ENCODE peak calls at places on chromosomes 11 and 22, in four cellular contexts. One of them, this sample, is unnamed.

GRCh38 chr11:110158317-110159200 is 65.4 kb downstream of the ZC3H12C start:
- DNase-seq in GM12878: no peak
- DNase-seq in HepG2: no peak
- DNase-seq in K562: no peak
- DNase-seq in this sample: no peak

GRCh38 chr11:3057069-3057963 is at the start of gene CARS1:
- DNase-seq in GM12878: peak
- DNase-seq in HepG2: peak
- DNase-seq in K562: peak
- DNase-seq in this sample: peak

GRCh38 chr22:39468487-39469325 is 11.9 kb downstream of the MGAT3 start:
- DNase-seq in GM12878: no peak
- DNase-seq in HepG2: no peak
- DNase-seq in K562: no peak
- DNase-seq in this sample: no peak

GRCh38 chr11:45732343-45732742 is 66.9 kb upstream of the CHST1 start:
- DNase-seq in GM12878: no peak
- DNase-seq in HepG2: no peak
- DNase-seq in K562: no peak
- DNase-seq in this sample: no peak

GRCh38 chr11:64787526-64788320 is 9.4 kb upstream of the SF1 start:
- DNase-seq in GM12878: no peak
- DNase-seq in HepG2: peak
- DNase-seq in K562: peak
- DNase-seq in this sample: peak

GRCh38 chr22:37906364-37907008 is 389 bp downstream of the MICALL1 start:
- DNase-seq in GM12878: no peak
- DNase-seq in HepG2: no peak
- DNase-seq in K562: peak
- DNase-seq in this sample: peak

GRCh38 chr22:31286360-31287255 is 5.7 kb downstream of the PIK3IP1 start:
- DNase-seq in GM12878: no peak
- DNase-seq in HepG2: no peak
- DNase-seq in K562: no peak
- DNase-seq in this sample: no peak

GRCh38 chr22:22014285-22014659 is 31.7 kb upstream of the TOP3B start:
- DNase-seq in GM12878: no peak
- DNase-seq in HepG2: no peak
- DNase-seq in K562: no peak
- DNase-seq in this sample: no peak

GRCh38 chr11:106761745-106762144 is 256.5 kb downstream of the GUCY1A2 start:
- DNase-seq in GM12878: no peak
- DNase-seq in HepG2: no peak
- DNase-seq in K562: no peak
- DNase-seq in this sample: no peak

GRCh38 chr22:19892249-19892879 is 37.7 kb upstream of the GNB1L start:
- DNase-seq in GM12878: no peak
- DNase-seq in HepG2: peak
- DNase-seq in K562: peak
- DNase-seq in this sample: peak

GRCh38 chr22:24053481-24054226 is 42.5 kb downstream of the CABIN1 start:
- DNase-seq in GM12878: peak
- DNase-seq in HepG2: no peak
- DNase-seq in K562: no peak
- DNase-seq in this sample: no peak

GRCh38 chr11:20077973-20078372 is 82.3 kb downstream of the DBX1 start:
- DNase-seq in GM12878: no peak
- DNase-seq in HepG2: no peak
- DNase-seq in K562: no peak
- DNase-seq in this sample: no peak

GRCh38 chr22:44698531-44699421 is 3.2 kb upstream of the PRR5 start:
- DNase-seq in GM12878: no peak
- DNase-seq in HepG2: no peak
- DNase-seq in K562: no peak
- DNase-seq in this sample: no peak

GRCh38 chr11:63592975-63593395 is 21.2 kb downstream of the PLAAT3 start:
- DNase-seq in GM12878: no peak
- DNase-seq in HepG2: no peak
- DNase-seq in K562: peak
- DNase-seq in this sample: peak

GRCh38 chr11:1232328-1233321 is 9.8 kb downstream of the MUC5B start:
- DNase-seq in GM12878: no peak
- DNase-seq in HepG2: no peak
- DNase-seq in K562: no peak
- DNase-seq in this sample: peak

GRCh38 chr11:115503886-115504278 is 333 bp downstream of the CADM1 start:
- DNase-seq in GM12878: no peak
- DNase-seq in HepG2: peak
- DNase-seq in K562: no peak
- DNase-seq in this sample: peak

GRCh38 chr11:80980221-80980620 is 1539.4 kb upstream of the TENM4 start:
- DNase-seq in GM12878: no peak
- DNase-seq in HepG2: no peak
- DNase-seq in K562: no peak
- DNase-seq in this sample: no peak

GRCh38 chr11:44372989-44373388 is 63.0 kb upstream of the ALX4 start:
- DNase-seq in GM12878: no peak
- DNase-seq in HepG2: no peak
- DNase-seq in K562: peak
- DNase-seq in this sample: no peak

GRCh38 chr11:86582898-86583297 is 89.5 kb downstream of the ME3 start:
- DNase-seq in GM12878: no peak
- DNase-seq in HepG2: no peak
- DNase-seq in K562: no peak
- DNase-seq in this sample: no peak

GRCh38 chr11:75543808-75544207 is 18.1 kb upstream of the GDPD5 start:
- DNase-seq in GM12878: no peak
- DNase-seq in HepG2: no peak
- DNase-seq in K562: peak
- DNase-seq in this sample: no peak

DNA sequence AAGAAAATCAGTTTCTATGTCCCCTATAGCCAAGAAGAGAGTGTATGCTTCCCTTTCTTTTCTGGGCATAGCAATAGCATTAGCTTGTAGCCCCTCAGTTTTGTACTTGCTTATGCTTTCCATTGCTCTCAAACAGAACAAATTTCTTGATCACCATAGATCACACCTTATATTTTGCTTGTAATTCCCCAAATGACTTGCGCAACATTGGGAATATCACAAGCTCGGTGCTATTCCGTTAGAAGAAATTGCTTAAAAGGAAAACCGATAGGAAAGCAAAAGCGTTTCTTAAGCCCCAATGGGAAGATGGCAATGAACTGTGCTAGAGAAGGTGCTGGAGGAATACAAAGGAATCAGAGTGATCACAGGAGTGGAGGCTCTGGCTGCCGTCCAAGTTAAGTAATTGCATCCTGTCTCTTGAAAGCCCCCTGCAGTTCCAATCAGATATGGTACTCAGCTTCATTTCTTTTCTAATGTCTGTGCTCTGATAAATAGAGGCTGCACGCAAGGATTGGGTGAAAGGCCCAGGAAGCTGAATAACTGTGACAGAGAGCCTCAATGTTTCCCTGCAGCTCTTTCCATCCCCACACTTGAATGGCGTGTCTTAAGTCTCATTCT is 182.1 kb upstream of the KIRREL3 start:
- DNase-seq in GM12878: no peak
- DNase-seq in HepG2: no peak
- DNase-seq in K562: no peak
- DNase-seq in this sample: peak
- TF ChIP-seq CHD2 in GM12878: no peak
- TF ChIP-seq CHD2 in HepG2: no peak
- TF ChIP-seq CHD2 in K562: no peak
- TF ChIP-seq CHD2 in this sample: no peak

DNA sequence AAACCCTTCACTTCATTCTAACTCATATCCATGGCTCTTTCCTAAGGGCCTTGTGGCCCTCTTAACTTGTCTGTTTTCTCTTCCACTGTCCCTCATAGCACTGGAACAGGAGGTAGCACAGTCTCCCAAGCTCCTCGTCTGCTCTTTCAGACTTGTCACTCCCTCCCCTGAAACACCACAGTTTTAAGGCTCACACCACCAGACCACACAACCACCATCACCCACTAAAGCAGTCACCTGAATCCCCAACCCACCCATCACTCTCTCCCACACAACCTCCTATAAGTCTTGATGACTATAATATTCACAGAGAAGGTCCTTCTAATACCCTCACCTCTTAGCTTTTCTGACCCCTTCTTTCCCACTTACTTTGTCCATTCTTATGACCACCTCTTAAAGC is 11.1 kb upstream of the VWCE start:
- DNase-seq in GM12878: no peak
- DNase-seq in HepG2: no peak
- DNase-seq in K562: no peak
- DNase-seq in this sample: no peak
- TF ChIP-seq MXI1 in GM12878: no peak
- TF ChIP-seq MXI1 in HepG2: no peak
- TF ChIP-seq MXI1 in K562: no peak
- TF ChIP-seq MXI1 in this sample: no peak

GRCh38 chr11:62264004-62264403 is 6.0 kb upstream of the SCGB2A2 start:
- DNase-seq in GM12878: no peak
- DNase-seq in HepG2: no peak
- DNase-seq in K562: no peak
- DNase-seq in this sample: no peak

GRCh38 chr11:62266558-62266957 is 3.4 kb upstream of the SCGB2A2 start:
- DNase-seq in GM12878: no peak
- DNase-seq in HepG2: no peak
- DNase-seq in K562: no peak
- DNase-seq in this sample: no peak

GRCh38 chr11:62267050-62267449 is 2.9 kb upstream of the SCGB2A2 start:
- DNase-seq in GM12878: no peak
- DNase-seq in HepG2: no peak
- DNase-seq in K562: no peak
- DNase-seq in this sample: no peak

GRCh38 chr11:62269654-62270278 is at the start of gene SCGB2A2:
- DNase-seq in GM12878: no peak
- DNase-seq in HepG2: no peak
- DNase-seq in K562: peak
- DNase-seq in this sample: no peak

GRCh38 chr11:62267576-62267975 is 2.4 kb upstream of the SCGB2A2 start:
- DNase-seq in GM12878: no peak
- DNase-seq in HepG2: no peak
- DNase-seq in K562: no peak
- DNase-seq in this sample: no peak
- TF ChIP-seq CHD2 in GM12878: no peak
- TF ChIP-seq CHD2 in HepG2: no peak
- TF ChIP-seq CHD2 in K562: no peak
- TF ChIP-seq CHD2 in this sample: no peak

DNA sequence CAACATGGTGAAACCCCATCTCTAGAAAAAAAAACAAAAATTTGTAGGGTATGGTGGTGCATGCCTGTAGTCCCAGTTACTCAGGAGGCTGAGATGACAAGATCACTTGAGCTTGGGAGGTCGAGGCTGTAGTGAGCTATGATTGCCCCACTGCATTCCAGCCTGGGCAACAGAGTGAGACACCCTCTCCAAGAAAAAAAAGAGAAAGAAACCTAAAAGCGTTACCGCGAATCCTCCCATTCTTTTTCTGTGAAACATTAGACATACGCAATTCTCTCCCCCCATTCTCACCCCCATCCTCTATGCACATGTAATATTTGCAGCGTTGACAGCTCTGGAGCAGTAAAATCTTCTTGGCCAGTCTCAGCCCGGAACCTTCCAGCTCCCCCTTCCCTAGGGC is 2.1 kb downstream of the LRP4 start:
- DNase-seq in GM12878: no peak
- DNase-seq in HepG2: no peak
- DNase-seq in K562: no peak
- DNase-seq in this sample: no peak
- TF ChIP-seq MXI1 in GM12878: no peak
- TF ChIP-seq MXI1 in HepG2: no peak
- TF ChIP-seq MXI1 in K562: no peak
- TF ChIP-seq MXI1 in this sample: no peak

This sample was measured in SK-N-SH.